ENCODE peak calls at places on chromosome 9, in eight cellular contexts. O is body of pancreas, D is B cell, Z is fibroblast of lung, B is endothelial cell, L is pancreas, E is cardiac fibroblast, W is dorsolateral prefrontal cortex. Y is an unnamed sample.

GRCh38 chr9:116572095-116572748 is 114.9 kb upstream of the TRIM32 start:
- DNase-seq in B (peak; percentile 81), D (peak; percentile 1), E (peak; percentile 90), O (peak; percentile 96), Z (peak; percentile 66), L (peak; percentile 93), W (peak; percentile 61), Y (no peak)

GRCh38 chr9:109442716-109443115 is 55.4 kb downstream of the PTPN3 start:
- DNase-seq in D (no peak), Z (no peak), E (no peak), W (no peak), L (no peak), B (no peak), O (no peak), Y (no peak)

GRCh38 chr9:105066265-105066865 is 138.4 kb upstream of the ABCA1 start:
- DNase-seq in D (no peak), L (no peak), O (peak; percentile 11), Z (no peak), W (no peak), B (no peak), E (peak; percentile 33), Y (no peak)

GRCh38 chr9:104093162-104093561 is 947 bp upstream of the SMC2 start:
- DNase-seq in L (no peak), Z (peak; percentile 19), B (no peak), O (no peak), D (no peak), E (peak; percentile 40), W (no peak), Y (no peak)

GRCh38 chr9:134378901-134379338 is 52.7 kb downstream of the RXRA start:
- DNase-seq in E (no peak), D (no peak), L (no peak), W (peak; percentile 67), B (no peak), O (peak; percentile 41), Z (peak; percentile 61), Y (no peak)

GRCh38 chr9:6873862-6874261 is 116.1 kb downstream of the KDM4C start:
- DNase-seq in E (peak; percentile 58), W (no peak), Z (peak; percentile 62), L (no peak), B (no peak), D (no peak), O (no peak), Y (no peak)

GRCh38 chr9:121598167-121599000 is 53.0 kb upstream of the DAB2IP start:
- DNase-seq in D (no peak), Z (peak; percentile 87), L (peak; percentile 82), B (peak; percentile 76), W (no peak), O (peak; percentile 86), E (peak; percentile 48), Y (no peak)

GRCh38 chr9:134778841-134779411 is 101.7 kb upstream of the FCN2 start:
- DNase-seq in B (peak; percentile 82), W (no peak), E (peak; percentile 43), L (peak; percentile 72), D (no peak), Z (peak; percentile 73), O (peak; percentile 65), Y (no peak)

GRCh38 chr9:20302229-20302628 is 320.1 kb downstream of the MLLT3 start:
- DNase-seq in Z (no peak), L (no peak), O (no peak), D (no peak), B (no peak), W (no peak), E (no peak), Y (no peak)

GRCh38 chr9:36939214-36939613 is 94.9 kb downstream of the PAX5 start:
- DNase-seq in D (no peak), Z (no peak), O (no peak), B (no peak), L (no peak), W (no peak), E (no peak), Y (no peak)

GRCh38 chr9:101536938-101537337 is 3.3 kb downstream of the RNF20 start:
- DNase-seq in Z (peak; percentile 27), L (no peak), W (no peak), D (no peak), B (peak; percentile 43), O (peak; percentile 21), E (peak; percentile 48), Y (no peak)

GRCh38 chr9:121559183-121559582 is 59.5 kb upstream of the GGTA1 start:
- DNase-seq in B (no peak), O (no peak), Z (peak; percentile 78), W (no peak), E (peak; percentile 71), L (no peak), D (peak; percentile 34), Y (no peak)

GRCh38 chr9:131349881-131350563 is 43.9 kb upstream of the PRRC2B start:
- DNase-seq in L (peak; percentile 93), B (peak; percentile 92), Z (peak; percentile 79), D (peak; percentile 87), O (peak; percentile 93), W (peak; percentile 86), E (peak; percentile 89), Y (peak; percentile 80)
- TF ChIP-seq CTCF in L (peak; percentile 75), B (peak; percentile 52), Z (peak; percentile 83), D (peak; percentile 89), O (peak; percentile 83), W (peak; percentile 88), E (peak; percentile 92), Y (peak; percentile 80)

DNA sequence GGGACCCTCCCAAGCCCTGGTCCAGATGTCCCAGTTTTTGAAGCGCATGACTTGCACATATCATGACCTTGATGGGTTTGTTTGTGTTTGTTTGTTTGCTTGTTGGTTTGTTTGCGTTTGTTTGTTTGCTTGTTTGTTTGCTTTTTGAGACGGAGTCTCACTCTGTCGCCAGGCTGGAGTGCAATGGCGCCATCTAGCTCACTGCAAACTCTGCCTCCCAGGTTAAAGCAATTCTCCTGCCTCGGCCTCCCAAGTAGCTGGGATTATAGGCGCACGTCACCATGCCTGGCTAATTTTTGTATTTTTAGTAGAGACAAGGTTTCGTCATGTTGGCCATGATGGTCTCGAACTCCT is 13.0 kb upstream of the UBAC1 start:
- DNase-seq in O (no peak), E (no peak), B (no peak), D (no peak), W (no peak), Z (no peak), L (no peak), Y (no peak)
- TF ChIP-seq CTCF in O (no peak), E (no peak), B (no peak), D (no peak), W (no peak), Z (no peak), L (no peak), Y (no peak)

DNA sequence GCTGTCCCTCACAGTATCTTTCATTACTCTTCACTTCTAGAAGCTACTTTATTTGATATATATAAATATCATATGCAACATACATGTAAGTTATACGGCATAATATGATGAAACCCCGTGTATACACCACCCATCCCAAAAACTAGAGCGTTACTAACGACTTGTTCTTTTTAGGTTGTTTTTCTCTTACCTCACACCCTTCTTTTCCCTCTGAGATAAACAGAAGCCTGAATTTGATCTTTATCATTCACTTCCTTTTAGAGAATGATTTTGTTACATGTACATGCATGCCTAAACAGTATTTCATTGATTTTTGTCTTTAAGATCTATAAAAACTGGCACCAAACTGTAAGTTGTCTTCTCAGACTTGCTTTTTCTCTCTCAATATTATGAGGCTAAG is 3.7 kb downstream of the TRMO start:
- DNase-seq in W (no peak), E (no peak), Z (no peak), D (no peak), L (no peak), B (no peak), O (no peak), Y (no peak)
- TF ChIP-seq CTCF in W (no peak), E (no peak), Z (no peak), D (no peak), L (no peak), B (no peak), O (no peak), Y (no peak)

GRCh38 chr9:130662099-130662926 is 2.1 kb upstream of the PRDM12 start:
- DNase-seq in O (no peak), E (no peak), B (no peak), L (peak; percentile 71), D (no peak), Z (no peak), W (no peak), Y (no peak)
- TF ChIP-seq CTCF in O (no peak), E (no peak), B (no peak), L (no peak), D (no peak), Z (no peak), W (no peak), Y (no peak)

DNA sequence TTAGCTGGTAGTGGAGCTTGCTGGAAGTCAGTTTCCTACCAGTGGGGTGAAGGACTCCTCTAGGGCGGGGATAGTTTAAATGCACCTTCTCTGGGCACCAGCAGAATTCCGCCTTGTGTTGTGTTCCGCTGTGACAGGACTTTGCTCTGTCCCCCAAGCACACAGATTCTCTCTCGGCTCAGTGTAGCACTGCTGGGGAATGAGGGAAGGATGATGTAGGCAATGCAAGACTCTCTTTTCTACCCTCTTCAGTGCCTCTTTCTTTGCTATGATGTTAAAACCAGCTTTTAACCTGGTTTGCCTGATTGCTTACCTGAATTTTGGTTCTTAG is 155.2 kb upstream of the SH3GL2 start:
- DNase-seq in O (no peak), D (no peak), Z (no peak), B (no peak), W (no peak), L (no peak), E (no peak), Y (no peak)
- TF ChIP-seq CTCF in O (no peak), D (no peak), Z (no peak), B (no peak), W (no peak), L (no peak), E (no peak), Y (no peak)

DNA sequence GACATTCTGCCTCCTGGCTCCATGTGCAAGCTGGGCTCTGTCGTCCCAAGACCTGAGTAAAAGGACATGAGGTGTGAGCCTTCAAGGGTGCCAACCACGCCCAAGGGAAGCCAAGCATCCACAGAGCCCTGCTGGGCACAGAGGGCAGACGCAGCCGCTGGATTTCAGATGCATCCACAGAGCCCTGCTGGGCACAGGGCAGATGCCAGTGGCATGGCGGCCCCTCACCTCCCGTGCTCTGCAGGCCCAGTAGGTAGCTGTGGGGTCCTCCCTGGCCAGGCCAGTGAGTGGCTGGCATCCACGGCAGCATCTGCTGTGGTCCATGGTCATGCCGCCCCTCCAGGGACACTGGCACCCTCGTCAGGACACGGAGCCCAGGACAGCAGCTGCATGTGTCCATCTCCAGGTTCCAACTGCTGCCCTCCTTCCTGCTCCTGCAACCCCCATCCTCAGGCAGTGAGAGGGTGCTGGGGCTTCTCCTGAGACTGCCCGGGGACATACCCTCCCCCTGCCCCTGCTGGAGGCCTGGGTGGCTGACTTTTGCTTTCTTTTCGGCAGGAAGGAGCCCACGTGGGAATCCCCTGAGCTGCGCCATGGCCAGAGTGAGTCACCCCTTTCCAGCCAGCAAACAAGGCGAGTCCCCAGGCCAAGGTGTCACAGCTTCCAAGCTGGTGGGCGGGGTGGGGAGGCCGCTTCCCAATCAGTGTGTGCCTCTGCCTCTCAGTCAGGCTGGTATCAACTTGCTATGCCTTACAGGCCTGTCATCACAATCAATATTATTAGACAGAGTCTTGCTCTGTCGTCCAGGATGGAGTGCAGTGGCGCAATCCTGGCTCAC is 4.0 kb upstream of the TRAF2 start:
- DNase-seq in O (peak; percentile 55), E (peak; percentile 85), L (peak; percentile 68), D (peak; percentile 80), B (no peak), W (no peak), Z (peak; percentile 76), Y (peak; percentile 86)
- TF ChIP-seq CTCF in O (no peak), E (peak; percentile 8), L (no peak), D (no peak), B (no peak), W (no peak), Z (no peak), Y (no peak)